ENCODE peak calls at places on chromosomes 1 and 21, in four cellular contexts. Y is mesendoderm, N is H1, U is neuronal stem cell. F is an unnamed sample.

GRCh38 chr1:12485231-12486172 is 132.5 kb downstream of the DHRS3 start:
- DNase-seq in Y (no peak), N (no peak), U (no peak), F (peak; percentile 23)

GRCh38 chr1:184075040-184076029 is 23.8 kb downstream of the TSEN15 start:
- DNase-seq in N (no peak), Y (peak; percentile 57), U (no peak), F (peak; percentile 75)

GRCh38 chr1:93810316-93810715 is 68.7 kb downstream of the DNTTIP2 start:
- DNase-seq in U (no peak), Y (no peak), N (no peak), F (peak; percentile 17)

GRCh38 chr1:31476891-31477846 is 64.2 kb downstream of the SERINC2 start:
- DNase-seq in N (no peak), U (no peak), Y (peak; percentile 64), F (no peak)

GRCh38 chr21:41465176-41465781 is 39.2 kb downstream of the MX1 start:
- DNase-seq in Y (no peak), N (no peak), U (no peak), F (no peak)

GRCh38 chr1:6009120-6010040 is 17.2 kb upstream of the NPHP4 start:
- DNase-seq in U (no peak), Y (no peak), N (no peak), F (no peak)

GRCh38 chr1:168287237-168287664 is 6.6 kb downstream of the TBX19 start:
- DNase-seq in N (no peak), Y (no peak), U (no peak), F (peak; percentile 83)

GRCh38 chr1:43902058-43902831 is 31.4 kb upstream of the ARTN start:
- DNase-seq in U (no peak), Y (no peak), N (no peak), F (no peak)

GRCh38 chr1:9200441-9200840 is 34.1 kb upstream of the H6PD start:
- DNase-seq in N (no peak), Y (no peak), U (no peak), F (peak; percentile 61)

GRCh38 chr1:25922633-25923567 is 16.7 kb upstream of the STMN1 start:
- DNase-seq in U (peak; percentile 45), Y (peak; percentile 91), N (peak; percentile 80), F (no peak)

GRCh38 chr1:241408170-241408569 is 51.2 kb upstream of the RGS7 start:
- DNase-seq in N (no peak), Y (peak; percentile 61), U (no peak), F (peak; percentile 43)

GRCh38 chr1:167221126-167221803 is 579 bp downstream of the POU2F1 start:
- DNase-seq in U (peak; percentile 26), N (peak; percentile 65), Y (no peak), F (no peak)

GRCh38 chr1:225448146-225448805 is 20.4 kb upstream of the LBR start:
- DNase-seq in U (no peak), N (no peak), Y (no peak), F (no peak)

GRCh38 chr1:224747578-224747977 is 131.5 kb downstream of the CNIH3 start:
- DNase-seq in N (no peak), Y (no peak), U (no peak), F (peak; percentile 29)

GRCh38 chr1:5509664-5510452 is 482.4 kb downstream of the NPHP4 start:
- DNase-seq in Y (peak; percentile 50), U (peak; percentile 68), N (peak; percentile 96), F (peak; percentile 15)

GRCh38 chr1:20666804-20667203 is 5.6 kb upstream of the DDOST start:
- DNase-seq in U (no peak), N (no peak), Y (peak; percentile 45), F (peak; percentile 11)

GRCh38 chr1:226664413-226665101 is 74.5 kb downstream of the ITPKB start:
- DNase-seq in Y (peak; percentile 47), N (no peak), U (no peak), F (peak; percentile 94)

GRCh38 chr1:183027031-183027430 is 3.8 kb downstream of the LAMC1 start:
- DNase-seq in U (no peak), Y (no peak), N (no peak), F (no peak)

GRCh38 chr1:46448109-46448911 is 41.3 kb upstream of the DMBX1 start:
- DNase-seq in U (no peak), Y (peak; percentile 49), N (peak; percentile 80), F (no peak)

GRCh38 chr1:245822997-245823396 is 668.2 kb downstream of the KIF26B start:
- DNase-seq in N (no peak), U (no peak), Y (peak; percentile 49), F (peak; percentile 95)

GRCh38 chr1:212712451-212713303 is 13.0 kb upstream of the BATF3 start:
- DNase-seq in N (no peak), Y (peak; percentile 49), U (no peak), F (peak; percentile 90)

GRCh38 chr1:94122201-94122970 is 1.4 kb upstream of the ABCA4 start:
- DNase-seq in Y (no peak), U (no peak), N (no peak), F (peak; percentile 89)

GRCh38 chr1:218348628-218349185 is 3.6 kb downstream of the TGFB2 start:
- DNase-seq in Y (no peak), U (no peak), N (no peak), F (no peak)

GRCh38 chr1:1779691-1780597 is 1.7 kb upstream of the NADK start:
- DNase-seq in Y (peak; percentile 19), U (no peak), N (peak; percentile 63), F (peak; percentile 34)

GRCh38 chr1:63984257-63984626 is 210.4 kb downstream of the ROR1 start:
- DNase-seq in N (no peak), Y (no peak), U (no peak), F (peak; percentile 22)

GRCh38 chr1:244406337-244406736 is 45.4 kb downstream of the ADSS2 start:
- DNase-seq in N (no peak), U (no peak), Y (no peak), F (no peak)

GRCh38 chr1:81682490-81682889 is 118.2 kb upstream of the ADGRL2 start:
- DNase-seq in Y (peak; percentile 92), U (no peak), N (no peak), F (peak; percentile 39)

GRCh38 chr1:85839459-85839858 is 131.2 kb upstream of the ZNHIT6 start:
- DNase-seq in U (no peak), N (no peak), Y (no peak), F (no peak)

GRCh38 chr1:54609301-54609921 is 13.9 kb downstream of the FAM151A start:
- DNase-seq in U (no peak), N (no peak), Y (no peak), F (no peak)

GRCh38 chr21:34850166-34850695 is 181.4 kb downstream of the CLIC6 start:
- DNase-seq in Y (no peak), U (no peak), N (no peak), F (no peak)

GRCh38 chr1:21292991-21293536 is 2.8 kb upstream of the ECE1 start:
- DNase-seq in Y (no peak), N (no peak), U (no peak), F (no peak)

GRCh38 chr1:83882906-83883305 is 116.0 kb downstream of the TTLL7 start:
- DNase-seq in N (no peak), Y (peak; percentile 79), U (no peak), F (peak; percentile 58)

GRCh38 chr1:65554829-65555228 is 134.4 kb downstream of the LEPR start:
- DNase-seq in Y (no peak), N (no peak), U (no peak), F (no peak)

GRCh38 chr21:42413500-42413899 is 9.8 kb downstream of the UBASH3A start:
- DNase-seq in Y (no peak), U (no peak), N (no peak), F (no peak)

GRCh38 chr21:38388219-38388618 is 110.1 kb downstream of the ERG start:
- DNase-seq in Y (no peak), N (no peak), U (no peak), F (peak; percentile 1)

GRCh38 chr1:205396972-205397616 is 24.8 kb downstream of the LEMD1 start:
- DNase-seq in Y (peak; percentile 81), N (no peak), U (peak; percentile 47), F (peak; percentile 43)

GRCh38 chr1:235073331-235073967 is 55.2 kb downstream of the TOMM20 start:
- DNase-seq in U (no peak), N (no peak), Y (no peak), F (no peak)

DNA sequence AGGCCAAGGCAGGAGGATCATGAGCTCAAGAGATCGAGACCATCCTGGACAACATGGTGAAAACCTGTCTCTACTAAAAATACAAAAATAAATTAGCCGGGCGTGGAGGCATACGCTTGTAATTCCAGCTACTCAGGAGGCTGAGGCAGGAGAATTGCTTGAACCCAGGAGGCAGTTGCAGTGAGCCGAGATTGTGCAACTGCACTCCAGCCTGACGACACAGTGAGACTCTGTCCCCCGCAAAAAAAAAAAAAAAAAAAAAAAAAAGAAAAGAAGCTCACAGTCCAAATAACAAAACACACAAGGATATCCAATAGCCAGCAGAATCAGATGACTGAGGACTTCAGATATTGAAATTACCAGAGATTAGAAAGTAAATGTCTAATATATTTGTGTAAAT is 11.8 kb downstream of the AHCTF1 start:
- DNase-seq in U (no peak), N (no peak), Y (no peak), F (no peak)
- H3K4ac ChIP-seq in U (no peak overlapping the region), N (no peak overlapping the region), Y (no peak overlapping the region), F (no peak overlapping the region)

DNA sequence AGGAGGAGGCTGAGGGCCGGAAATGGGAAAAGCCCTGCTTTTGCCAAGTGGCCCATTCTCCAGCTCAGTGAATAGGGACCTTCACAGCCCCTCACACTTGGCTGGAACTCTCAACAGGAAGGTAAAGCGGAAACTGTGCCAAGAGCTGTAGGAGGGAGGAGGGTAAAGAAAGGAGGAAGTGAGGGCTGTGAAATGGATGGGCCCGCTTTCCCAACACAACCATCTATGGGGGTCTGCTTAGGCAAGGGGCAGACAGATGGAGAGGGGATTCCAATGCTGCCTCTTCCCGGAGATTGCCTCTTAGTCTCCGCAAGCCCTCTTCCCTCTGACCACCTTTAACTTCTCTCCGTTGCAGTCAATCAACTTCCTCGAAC is 5.2 kb downstream of the INKA2 start:
- DNase-seq in N (no peak), Y (no peak), U (no peak), F (no peak)
- H3K4ac ChIP-seq in N (no peak overlapping the region), Y (no peak overlapping the region), U (no peak overlapping the region), F (peak overlapping the region; percentile 72)

GRCh38 chr1:14968251-14968812 is 185.2 kb upstream of the TMEM51 start:
- DNase-seq in U (no peak), N (no peak), Y (no peak), F (peak; percentile 91)

GRCh38 chr1:14970115-14970798 is 183.3 kb upstream of the TMEM51 start:
- DNase-seq in Y (peak; percentile 86), N (no peak), U (no peak), F (peak; percentile 87)

GRCh38 chr1:14970799-14971141 is 182.8 kb upstream of the TMEM51 start:
- DNase-seq in N (no peak), Y (no peak), U (no peak), F (no peak)

GRCh38 chr1:14971201-14971600 is 182.3 kb upstream of the TMEM51 start:
- DNase-seq in Y (no peak), N (no peak), U (no peak), F (no peak)

DNA sequence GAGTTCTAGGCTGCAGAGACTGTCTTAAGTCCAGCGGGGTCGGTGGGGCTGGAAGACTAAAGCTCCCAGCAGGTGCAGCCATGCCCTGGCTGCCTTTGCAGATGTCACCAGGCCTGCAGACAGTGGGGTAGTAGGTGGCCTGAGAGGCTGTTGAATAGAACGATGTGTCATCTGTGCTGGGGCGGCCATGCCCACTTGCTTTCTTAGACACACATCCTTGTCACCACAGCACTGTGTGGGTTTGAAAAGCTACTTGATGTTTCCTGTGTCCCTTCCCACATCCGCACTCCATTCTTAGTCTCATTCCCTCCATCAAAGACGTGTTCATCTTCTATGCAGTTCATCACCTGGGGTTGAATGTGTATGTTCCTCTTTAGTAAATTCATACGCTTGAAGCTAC is 184.5 kb upstream of the TMEM51 start:
- DNase-seq in U (no peak), Y (no peak), N (no peak), F (no peak)
- H3K4ac ChIP-seq in U (no peak overlapping the region), Y (no peak overlapping the region), N (no peak overlapping the region), F (no peak overlapping the region)

GRCh38 chr1:203660069-203660468 is 33.4 kb downstream of the ATP2B4 start:
- DNase-seq in U (no peak), N (no peak), Y (no peak), F (no peak)
- H3K4ac ChIP-seq in U (no peak overlapping the region), N (no peak overlapping the region), Y (no peak overlapping the region), F (no peak overlapping the region)

F was measured in IMR-90.